ENCODE peak calls at places on chromosomes 13 and 19, in five cellular contexts. R, G, A, T and C are unnamed samples.

GRCh38 chr19:17220207-17220758 is 5.1 kb downstream of the USE1 start:
- DNase-seq in G (no peak), R (no peak), A (no peak), T (no peak), C (peak)

GRCh38 chr13:36275190-36276002 is 22.2 kb downstream of the CCDC169 start:
- DNase-seq in G (no peak), A (no peak), T (peak), R (peak), C (peak)

GRCh38 chr13:46317120-46317519 is 69.9 kb downstream of the RUBCNL start:
- DNase-seq in A (no peak), G (no peak), T (no peak), R (no peak), C (no peak)

GRCh38 chr13:76035711-76036110 is 399.6 kb downstream of the LMO7 start:
- DNase-seq in R (no peak), A (no peak), G (no peak), T (no peak), C (peak)

GRCh38 chr19:49431330-49431749 is 6.2 kb downstream of the GFY start:
- DNase-seq in R (no peak), A (no peak), T (no peak), G (no peak), C (no peak)

GRCh38 chr13:110882228-110882627 is 32.6 kb downstream of the ANKRD10 start:
- DNase-seq in T (no peak), A (no peak), R (no peak), G (no peak), C (no peak)

GRCh38 chr19:7533925-7534480 is 1.5 kb upstream of the PNPLA6 start:
- DNase-seq in R (peak), A (peak), T (peak), G (peak), C (peak)

GRCh38 chr13:41654800-41655199 is 197.4 kb downstream of the RGCC start:
- DNase-seq in G (no peak), T (no peak), A (no peak), R (no peak), C (no peak)

GRCh38 chr13:80239571-80240255 is 101.2 kb downstream of the SPRY2 start:
- DNase-seq in A (no peak), T (no peak), R (no peak), G (no peak), C (no peak)

GRCh38 chr19:373391-374182 is 29.0 kb upstream of the MIER2 start:
- DNase-seq in A (no peak), R (no peak), G (no peak), T (no peak), C (no peak)

GRCh38 chr19:38686530-38686888 is 39.1 kb downstream of the ACTN4 start:
- DNase-seq in G (no peak), R (no peak), A (no peak), T (no peak), C (no peak)